ENCODE peak calls at places on chromosomes 6 and 20, in ten cellular contexts. V is CD4-positive, alpha-beta memory T cell; M is tibial artery; L is A673; O is PC-3; G is brain microvascular endothelial cell; T is RWPE1; C is CD8-positive, alpha-beta memory T cell; N is lung; F is Panc1. X is an unnamed sample.
A peak's percentile ranks its signal among the peaks of the same experiment; 100 is the strongest.

GRCh38 chr6:4180653-4181255 is 45.4 kb upstream of the ECI2 start:
- DNase-seq in C (no peak), T (peak; percentile 28), M (no peak), O (peak; percentile 33), G (no peak), F (no peak), V (no peak), N (peak; percentile 27), L (peak; percentile 47), X (no peak)

GRCh38 chr6:93293399-93294271 is 125.7 kb downstream of the EPHA7 start:
- DNase-seq in V (no peak), L (no peak), G (no peak), N (no peak), C (no peak), O (no peak), M (no peak), T (no peak), F (no peak), X (no peak)

GRCh38 chr6:125759184-125759902 is 9.9 kb downstream of the HEY2 start:
- DNase-seq in F (no peak), C (no peak), O (no peak), M (peak; percentile 87), G (peak; percentile 51), V (no peak), N (no peak), T (no peak), L (no peak), X (no peak)

GRCh38 chr6:112010328-112010727 is 43.6 kb upstream of the CCN6 start:
- DNase-seq in G (no peak), M (no peak), O (no peak), C (peak; percentile 33), F (no peak), N (no peak), T (no peak), L (peak; percentile 27), V (no peak), X (no peak)

GRCh38 chr6:82741325-82741995 is 324.2 kb downstream of the UBE3D start:
- DNase-seq in V (no peak), M (no peak), T (no peak), F (no peak), L (no peak), G (no peak), O (no peak), N (no peak), C (no peak), X (no peak)

GRCh38 chr6:156778615-156779205 is 1.5 kb downstream of the ARID1B start:
- DNase-seq in C (peak; percentile 66), V (peak; percentile 63), L (peak; percentile 66), M (peak; percentile 84), N (peak; percentile 58), F (no peak), O (peak; percentile 16), T (no peak), G (peak; percentile 16), X (peak; percentile 71)

GRCh38 chr20:34364013-34364382 is 925 bp downstream of the ITCH start:
- DNase-seq in M (no peak), C (no peak), V (peak; percentile 40), G (peak; percentile 27), L (peak; percentile 44), N (peak; percentile 30), F (no peak), T (no peak), O (peak; percentile 49), X (no peak)

GRCh38 chr6:157769776-157770430 is 53.1 kb upstream of the SNX9 start:
- DNase-seq in O (peak; percentile 82), C (no peak), V (no peak), N (no peak), G (no peak), M (no peak), T (no peak), F (no peak), L (no peak), X (no peak)

GRCh38 chr6:23994013-23994412 is 132.0 kb upstream of the NRSN1 start:
- DNase-seq in O (no peak), C (no peak), N (no peak), T (no peak), F (no peak), V (no peak), M (no peak), G (no peak), L (no peak), X (no peak)

GRCh38 chr6:90256698-90257485 is 39.8 kb downstream of the BACH2 start:
- DNase-seq in N (no peak), F (peak; percentile 18), M (no peak), C (peak; percentile 73), G (peak; percentile 65), L (peak; percentile 4), V (peak; percentile 71), O (peak; percentile 75), T (no peak), X (no peak)

GRCh38 chr6:168124161-168124560 is 45.1 kb upstream of the FRMD1 start:
- DNase-seq in F (no peak), T (no peak), O (no peak), G (no peak), V (no peak), M (no peak), L (no peak), C (no peak), N (no peak), X (no peak)

GRCh38 chr6:33589723-33590530 is 9.9 kb upstream of the BAK1 start:
- DNase-seq in V (peak; percentile 35), C (peak; percentile 46), L (peak; percentile 56), N (peak; percentile 83), M (no peak), T (peak; percentile 96), G (peak; percentile 41), O (peak; percentile 94), F (peak; percentile 93), X (no peak)

DNA sequence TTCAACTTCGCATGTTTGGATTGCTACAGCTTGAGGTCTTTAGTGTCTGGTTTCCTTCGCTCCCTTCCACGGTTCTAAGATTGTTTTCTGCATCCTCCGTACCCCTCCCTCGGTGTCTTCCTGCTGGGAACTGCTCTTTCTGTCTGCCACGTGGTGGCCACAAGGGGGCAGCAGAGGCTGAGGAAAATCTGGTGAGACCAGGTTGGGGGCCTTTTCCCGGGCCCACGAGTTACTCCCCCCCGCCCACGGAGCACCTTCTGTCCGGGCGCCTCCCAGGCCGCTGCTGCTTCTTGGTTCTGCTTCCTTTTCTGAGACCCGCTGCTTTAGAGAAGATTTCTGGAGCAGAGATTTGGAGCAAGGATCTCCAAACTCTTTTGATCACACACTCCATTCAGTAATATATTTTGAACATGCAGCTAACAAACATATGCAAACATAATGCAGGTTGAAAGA is 21.1 kb upstream of the NOTCH4 start:
- DNase-seq in O (peak; percentile 83), F (no peak), L (peak; percentile 87), N (peak; percentile 80), V (peak; percentile 59), M (peak; percentile 87), T (peak; percentile 93), G (peak; percentile 64), C (peak; percentile 59), X (peak; percentile 89)
- H3K27ac ChIP-seq in O (no peak overlapping the region), F (no peak overlapping the region), L (no peak overlapping the region), N (peak overlapping the region; percentile 46), V (no peak overlapping the region), M (peak overlapping the region; percentile 30), T (peak overlapping the region; percentile 9), G (no peak overlapping the region), C (no peak overlapping the region), X (peak overlapping the region; percentile 18)

GRCh38 chr6:56714273-56714672 is 71.6 kb upstream of the DST start:
- DNase-seq in G (no peak), C (no peak), N (no peak), L (peak; percentile 56), V (no peak), M (no peak), O (peak; percentile 66), F (no peak), T (no peak), X (no peak)
- H3K27ac ChIP-seq in G (peak overlapping the region; percentile 73), C (no peak overlapping the region), N (peak overlapping the region; percentile 61), L (peak overlapping the region; percentile 23), V (no peak overlapping the region), M (peak overlapping the region; percentile 47), O (peak overlapping the region; percentile 83), F (peak overlapping the region; percentile 99), T (no peak overlapping the region), X (peak overlapping the region; percentile 56)

DNA sequence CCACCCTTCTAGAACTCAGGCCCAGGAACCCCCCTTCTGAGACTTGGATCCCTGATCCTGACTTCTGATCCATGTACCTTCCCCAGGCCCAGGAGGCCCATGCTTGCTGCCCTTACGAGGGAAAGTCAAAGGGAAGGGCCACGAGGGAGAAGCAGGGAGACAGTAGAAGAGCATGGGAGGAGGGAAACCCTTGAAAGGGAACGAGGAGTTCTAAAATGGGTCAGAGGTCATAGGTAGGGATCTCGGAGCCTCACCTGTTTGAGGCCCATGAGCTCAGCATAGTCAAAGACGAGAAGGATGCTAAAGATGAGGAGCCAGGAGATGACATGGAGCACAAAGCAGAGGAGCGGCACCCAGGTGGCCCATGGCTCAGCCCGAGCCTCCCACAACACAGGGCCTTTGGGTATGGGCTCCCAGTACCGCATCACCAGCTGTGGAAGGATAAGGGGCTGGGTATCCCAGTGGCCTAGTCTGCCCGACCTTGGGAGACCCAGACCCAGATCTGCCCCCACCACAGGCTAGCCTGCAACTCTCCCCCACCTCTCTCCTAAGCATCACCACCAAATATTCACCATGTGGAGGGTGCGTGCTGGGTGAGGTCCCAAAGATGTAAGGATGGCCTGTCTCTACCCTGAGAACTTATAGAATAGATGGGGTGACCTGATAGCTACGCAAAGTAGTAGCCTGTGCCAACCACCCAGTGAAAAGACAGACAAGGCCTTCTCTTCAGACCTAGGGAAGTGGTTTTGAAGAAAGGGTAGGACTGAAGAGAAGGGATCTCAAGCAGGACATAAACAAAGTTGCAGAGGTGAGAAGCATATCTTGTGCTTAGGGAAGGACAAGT is 1.5 kb downstream of the NRM start:
- DNase-seq in M (peak; percentile 57), V (no peak), O (no peak), F (no peak), N (no peak), L (no peak), G (no peak), C (no peak), T (no peak), X (no peak)
- H3K27ac ChIP-seq in M (peak overlapping the region; percentile 100), V (peak overlapping the region; percentile 94), O (no peak overlapping the region), F (peak overlapping the region; percentile 52), N (peak overlapping the region; percentile 98), L (peak overlapping the region; percentile 70), G (no peak overlapping the region), C (no peak overlapping the region), T (peak overlapping the region; percentile 97), X (peak overlapping the region; percentile 99)

DNA sequence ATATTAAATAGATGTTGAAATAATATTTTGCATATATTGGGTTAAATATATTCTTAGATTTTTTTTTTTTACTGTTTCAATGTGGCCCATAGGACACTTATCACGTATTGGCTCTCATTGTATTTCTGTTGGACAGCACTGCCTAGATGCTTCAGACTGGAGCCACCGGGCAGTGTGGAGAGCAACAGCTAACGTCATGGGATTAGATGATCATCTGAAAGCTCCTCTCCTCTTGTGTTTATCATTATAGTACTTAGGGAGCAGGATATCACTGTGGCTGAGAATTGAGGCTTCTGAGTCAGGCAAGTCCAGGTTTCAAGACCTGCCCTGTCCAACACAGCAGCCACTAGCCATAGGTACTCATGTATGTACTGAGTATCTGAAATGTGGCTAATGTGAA is 87.4 kb downstream of the ZHX3 start:
- DNase-seq in O (no peak), G (no peak), N (no peak), T (no peak), F (no peak), L (no peak), V (no peak), C (no peak), M (no peak), X (no peak)
- H3K27ac ChIP-seq in O (no peak overlapping the region), G (no peak overlapping the region), N (no peak overlapping the region), T (no peak overlapping the region), F (no peak overlapping the region), L (no peak overlapping the region), V (no peak overlapping the region), C (no peak overlapping the region), M (peak overlapping the region; percentile 83), X (peak overlapping the region; percentile 60)

X was measured in ascending aorta.